ENCODE peak calls at places on chromosomes 12 and 14, in ten cellular contexts. T is brain microvascular endothelial cell, M is progenitor cell of endocrine pancreas, O is lower lobe of right lung, Y is endothelial cell, C is mammary epithelial cell, N is kidney epithelial cell, Q is GM06990, P is ovary, Z is astrocyte of the spinal cord. X is an unnamed sample.
A peak's percentile ranks its signal among the peaks of the same experiment; 100 is the strongest.

GRCh38 chr14:104315169-104315568 is 176.8 kb downstream of the KIF26A start:
- DNase-seq in T (no peak), M (no peak), O (no peak), Y (no peak), C (no peak), N (no peak), Q (no peak), P (no peak), Z (no peak), X (no peak)

GRCh38 chr12:93080994-93081809 is 152.1 kb upstream of the EEA1 start:
- DNase-seq in T (peak; percentile 71), M (no peak), O (no peak), Y (no peak), C (peak; percentile 14), N (no peak), Q (no peak), P (no peak), Z (peak; percentile 74), X (no peak)

GRCh38 chr14:68254669-68255527 is 435.3 kb downstream of the RAD51B start:
- DNase-seq in T (no peak), M (no peak), O (no peak), Y (no peak), C (no peak), N (no peak), Q (no peak), P (no peak), Z (no peak), X (no peak)

GRCh38 chr12:120261951-120262851 is 3.3 kb downstream of the PXN start:
- DNase-seq in T (no peak), M (no peak), O (no peak), Y (no peak), C (peak; percentile 96), N (no peak), Q (no peak), P (no peak), Z (no peak), X (no peak)

GRCh38 chr12:52525661-52526499 is 5.7 kb upstream of the KRT5 start:
- DNase-seq in T (no peak), M (no peak), O (no peak), Y (no peak), C (no peak), N (no peak), Q (no peak), P (no peak), Z (no peak), X (no peak)

GRCh38 chr12:56632701-56633464 is 2.8 kb upstream of the BAZ2A start:
- DNase-seq in T (no peak), M (no peak), O (no peak), Y (no peak), C (no peak), N (no peak), Q (peak; percentile 29), P (no peak), Z (no peak), X (no peak)

GRCh38 chr14:73049428-73049827 is 8.9 kb upstream of the RBM25 start:
- DNase-seq in T (no peak), M (no peak), O (no peak), Y (no peak), C (no peak), N (no peak), Q (no peak), P (no peak), Z (no peak), X (no peak)

GRCh38 chr12:6786416-6787094 is 2.8 kb upstream of the CD4 start:
- DNase-seq in T (no peak), M (no peak), O (no peak), Y (no peak), C (no peak), N (no peak), Q (no peak), P (no peak), Z (no peak), X (no peak)

GRCh38 chr12:67459173-67459572 is 189.4 kb upstream of the DYRK2 start:
- DNase-seq in T (no peak), M (no peak), O (no peak), Y (no peak), C (no peak), N (no peak), Q (no peak), P (no peak), Z (no peak), X (no peak)

GRCh38 chr12:129570796-129571400 is 332.9 kb downstream of the TMEM132D start:
- DNase-seq in T (peak; percentile 63), M (no peak), O (no peak), Y (no peak), C (no peak), N (no peak), Q (no peak), P (no peak), Z (peak; percentile 6), X (no peak)

GRCh38 chr14:104389326-104390220 is 190.0 kb upstream of the C14orf180 start:
- DNase-seq in T (no peak), M (peak; percentile 8), O (no peak), Y (no peak), C (no peak), N (no peak), Q (no peak), P (peak; percentile 3), Z (no peak), X (no peak)

DNA sequence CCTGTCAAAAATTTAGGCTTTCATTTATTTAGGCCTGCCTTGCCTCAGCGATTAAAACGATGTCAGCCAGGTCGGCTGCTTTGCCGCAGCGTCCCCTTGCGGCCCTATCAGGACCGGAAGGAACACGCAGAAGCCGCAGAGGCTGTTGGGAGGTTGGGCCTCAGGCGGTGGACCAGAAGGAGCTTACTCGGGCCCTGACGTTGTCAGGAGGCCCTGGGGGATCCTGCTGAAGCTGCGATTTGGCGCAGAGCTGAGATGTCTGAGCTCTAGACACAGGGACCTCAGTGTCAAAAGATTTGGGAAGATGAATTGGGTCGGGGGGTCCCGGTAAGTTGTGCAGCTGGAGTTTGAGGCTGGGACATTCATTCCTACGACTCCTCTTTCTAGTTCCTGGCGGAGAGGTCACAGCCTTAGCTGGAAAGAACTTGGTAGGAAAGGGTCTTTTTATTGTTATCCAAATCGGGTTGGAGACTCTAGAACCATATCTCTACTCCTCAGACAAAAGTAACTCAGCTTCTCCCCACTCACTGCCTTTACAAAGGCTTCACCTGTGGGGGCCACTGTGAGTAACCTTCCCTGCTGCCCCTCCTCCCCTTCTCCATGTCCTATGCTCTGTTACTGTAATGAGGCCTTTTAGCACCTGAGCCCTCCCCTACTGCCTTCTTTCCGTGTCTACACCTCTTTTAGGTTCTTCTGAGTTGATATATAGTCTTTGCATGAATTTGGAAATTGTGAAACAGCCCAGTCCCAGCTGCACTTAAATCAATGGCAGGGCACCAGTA is 6.6 kb upstream of the ABCD2 start:
- DNase-seq in T (no peak), M (no peak), O (no peak), Y (no peak), C (no peak), N (no peak), Q (no peak), P (no peak), Z (no peak), X (no peak)
- TF ChIP-seq CTCF in T (no peak), M (no peak), O (no peak), Y (no peak), C (no peak), N (no peak), Q (no peak), P (no peak), Z (no peak), X (no peak)

GRCh38 chr14:71346685-71347084 is 439.4 kb downstream of the PCNX1 start:
- DNase-seq in T (no peak), M (no peak), O (no peak), Y (no peak), C (no peak), N (no peak), Q (no peak), P (no peak), Z (no peak), X (no peak)
- TF ChIP-seq CTCF in T (no peak), M (no peak), O (no peak), Y (no peak), C (no peak), N (no peak), Q (no peak), P (no peak), Z (no peak), X (no peak)

DNA sequence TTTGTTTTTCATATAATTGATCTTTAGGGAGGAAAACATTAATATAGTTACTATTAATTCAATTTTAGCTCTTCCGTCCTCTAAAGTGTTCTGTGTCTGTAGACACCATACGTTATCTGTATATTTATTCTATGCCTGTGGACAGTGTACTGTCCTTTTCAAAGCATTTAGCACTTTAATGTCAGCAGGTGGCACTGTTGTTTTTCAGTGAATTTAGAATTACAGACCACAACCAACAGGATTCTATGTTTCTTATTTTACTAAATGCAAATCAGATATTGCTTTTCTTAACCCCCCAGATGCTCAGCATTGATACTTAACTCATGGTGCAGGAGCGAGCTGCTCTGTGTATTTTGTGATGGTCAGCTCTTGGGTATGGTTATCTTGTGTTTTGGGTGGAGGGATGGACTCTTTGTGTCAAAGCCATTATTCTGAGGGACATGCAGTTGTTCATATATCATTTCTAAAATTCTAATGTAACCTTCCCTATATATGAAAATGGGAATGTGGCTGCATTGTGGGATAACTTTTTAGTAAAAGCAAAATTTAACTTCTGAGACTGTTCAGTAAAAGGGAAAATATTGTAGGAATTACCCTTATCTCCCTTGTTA is 65.2 kb downstream of the PAPOLA start:
- DNase-seq in T (peak; percentile 50), M (no peak), O (no peak), Y (no peak), C (no peak), N (no peak), Q (no peak), P (no peak), Z (peak; percentile 48), X (no peak)
- TF ChIP-seq CTCF in T (peak; percentile 53), M (peak; percentile 64), O (peak; percentile 45), Y (peak; percentile 42), C (peak; percentile 50), N (peak; percentile 42), Q (peak; percentile 59), P (no peak), Z (peak; percentile 64), X (peak; percentile 57)

GRCh38 chr14:77190977-77191376 is 9.4 kb downstream of the TMEM63C start:
- DNase-seq in T (no peak), M (no peak), O (no peak), Y (no peak), C (no peak), N (no peak), Q (no peak), P (no peak), Z (no peak), X (no peak)
- TF ChIP-seq CTCF in T (no peak), M (no peak), O (no peak), Y (no peak), C (no peak), N (no peak), Q (no peak), P (no peak), Z (no peak), X (no peak)

DNA sequence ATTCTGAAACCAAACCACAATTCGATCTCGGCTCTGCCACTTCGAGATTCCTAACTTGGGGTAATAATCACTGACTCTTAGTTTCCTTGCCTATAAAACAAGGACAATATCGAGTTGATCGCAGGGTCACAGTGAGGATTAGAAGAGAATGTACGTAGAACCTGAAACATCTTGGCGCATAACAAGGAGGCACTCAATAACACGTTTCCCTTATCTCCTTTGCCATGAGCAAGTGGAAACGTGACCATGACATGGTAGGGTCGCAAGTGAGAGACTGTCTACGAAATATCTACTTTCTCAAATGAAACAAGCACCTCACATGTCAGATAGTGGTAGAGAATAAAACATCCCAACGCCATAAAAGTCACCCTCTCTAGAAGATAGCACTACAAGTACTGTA is 2.3 kb downstream of the DICER1 start:
- DNase-seq in T (no peak), M (no peak), O (no peak), Y (no peak), C (no peak), N (no peak), Q (no peak), P (no peak), Z (no peak), X (no peak)
- TF ChIP-seq CTCF in T (no peak), M (no peak), O (no peak), Y (no peak), C (no peak), N (no peak), Q (no peak), P (no peak), Z (no peak), X (no peak)